ENCODE peak calls at places on chromosomes 11 and 22, in seven cellular contexts. S is BJ, N is astrocyte of the cerebellum, H is lower leg skin, U is body of pancreas, T is neural crest cell, F is HFFc6. G is an unnamed sample.

GRCh38 chr11:2783536-2784082 is 83.8 kb upstream of the KCNQ1OT1 start:
- DNase-seq in S (no peak), N (no peak), H (no peak), U (no peak), T (no peak), F (no peak), G (no peak)

GRCh38 chr11:60871378-60872061 is 4.2 kb downstream of the ZP1 start:
- DNase-seq in S (no peak), N (no peak), H (no peak), U (no peak), T (no peak), F (peak), G (no peak)

GRCh38 chr22:32843300-32843699 is 41.8 kb downstream of the TIMP3 start:
- DNase-seq in S (no peak), N (no peak), H (no peak), U (no peak), T (no peak), F (no peak), G (no peak)

GRCh38 chr11:63816732-63817131 is 3.5 kb downstream of the SPINDOC start:
- DNase-seq in S (no peak), N (no peak), H (no peak), U (no peak), T (no peak), F (no peak), G (no peak)

GRCh38 chr11:103525069-103525468 is 415.8 kb downstream of the DYNC2H1 start:
- DNase-seq in S (peak), N (peak), H (no peak), U (no peak), T (no peak), F (peak), G (no peak)

GRCh38 chr22:21628386-21629261 is 1.2 kb downstream of the YDJC start:
- DNase-seq in S (no peak), N (no peak), H (no peak), U (no peak), T (no peak), F (no peak), G (no peak)

GRCh38 chr11:43419460-43419859 is 60.7 kb downstream of the TTC17 start:
- DNase-seq in S (no peak), N (peak), H (no peak), U (peak), T (peak), F (peak), G (no peak)

GRCh38 chr11:36109850-36110606 is 166.2 kb downstream of the LDLRAD3 start:
- DNase-seq in S (no peak), N (peak), H (no peak), U (no peak), T (no peak), F (no peak), G (no peak)

GRCh38 chr11:131819845-131820244 is 449.4 kb downstream of the NTM start:
- DNase-seq in S (no peak), N (no peak), H (no peak), U (no peak), T (no peak), F (no peak), G (no peak)

GRCh38 chr11:2512431-2513407 is 67.9 kb downstream of the KCNQ1 start:
- DNase-seq in S (no peak), N (no peak), H (no peak), U (peak), T (no peak), F (no peak), G (no peak)

GRCh38 chr11:41018224-41018623 is 441.2 kb downstream of the LRRC4C start:
- DNase-seq in S (no peak), N (no peak), H (no peak), U (no peak), T (no peak), F (no peak), G (no peak)

GRCh38 chr11:120120805-120121335 is 17.0 kb downstream of the TRIM29 start:
- DNase-seq in S (no peak), N (no peak), H (peak), U (no peak), T (no peak), F (no peak), G (no peak)

GRCh38 chr22:43346521-43346929 is 3.4 kb upstream of the SCUBE1 start:
- DNase-seq in S (no peak), N (no peak), H (no peak), U (peak), T (peak), F (no peak), G (no peak)

GRCh38 chr11:63613517-63614135 is 607 bp downstream of the PLAAT3 start:
- DNase-seq in S (no peak), N (no peak), H (no peak), U (peak), T (no peak), F (no peak), G (no peak)

GRCh38 chr11:44852952-44853351 is 97.7 kb downstream of the TP53I11 start:
- DNase-seq in S (no peak), N (no peak), H (no peak), U (no peak), T (no peak), F (no peak), G (no peak)

GRCh38 chr11:79078999-79079398 is 361.8 kb downstream of the TENM4 start:
- DNase-seq in S (no peak), N (no peak), H (no peak), U (peak), T (no peak), F (no peak), G (no peak)

GRCh38 chr22:24115247-24116207 is 65.8 kb upstream of the SUSD2 start:
- DNase-seq in S (no peak), N (no peak), H (no peak), U (no peak), T (no peak), F (no peak), G (no peak)

GRCh38 chr11:128689946-128690745 is 3.7 kb upstream of the FLI1 start:
- DNase-seq in S (no peak), N (no peak), H (no peak), U (no peak), T (no peak), F (no peak), G (no peak)

GRCh38 chr11:128039140-128040021 is 548.0 kb downstream of the ETS1 start:
- DNase-seq in S (peak), N (peak), H (peak), U (peak), T (no peak), F (peak), G (peak)

GRCh38 chr11:134864968-134865305 is 452.9 kb upstream of the B3GAT1 start:
- DNase-seq in S (no peak), N (no peak), H (no peak), U (no peak), T (no peak), F (no peak), G (no peak)

GRCh38 chr22:43375951-43376455 is 32.8 kb upstream of the SCUBE1 start:
- DNase-seq in S (no peak), N (no peak), H (no peak), U (no peak), T (no peak), F (peak), G (no peak)

GRCh38 chr11:97506360-97506759 is 1116.5 kb downstream of the JRKL start:
- DNase-seq in S (no peak), N (no peak), H (no peak), U (no peak), T (no peak), F (no peak), G (no peak)

GRCh38 chr22:27224485-27225364 is 567.3 kb downstream of the MIAT start:
- DNase-seq in S (no peak), N (peak), H (no peak), U (no peak), T (no peak), F (no peak), G (no peak)

GRCh38 chr11:69650832-69651344 is 9.9 kb downstream of the CCND1 start:
- DNase-seq in S (no peak), N (no peak), H (no peak), U (no peak), T (no peak), F (no peak), G (no peak)

GRCh38 chr11:115629456-115630015 is 125.3 kb upstream of the CADM1 start:
- DNase-seq in S (no peak), N (no peak), H (no peak), U (no peak), T (no peak), F (no peak), G (no peak)

GRCh38 chr11:96228472-96228871 is 114.5 kb downstream of the MAML2 start:
- DNase-seq in S (no peak), N (peak), H (peak), U (peak), T (no peak), F (peak), G (no peak)

GRCh38 chr11:62432695-62433094 is 13.9 kb downstream of the SCGB1A1 start:
- DNase-seq in S (no peak), N (no peak), H (no peak), U (peak), T (no peak), F (no peak), G (no peak)

GRCh38 chr22:19754701-19755144 is 5.9 kb upstream of the TBX1 start:
- DNase-seq in S (no peak), N (no peak), H (no peak), U (no peak), T (no peak), F (no peak), G (no peak)

GRCh38 chr22:19753996-19754700 is 6.4 kb upstream of the TBX1 start:
- DNase-seq in S (no peak), N (no peak), H (no peak), U (no peak), T (no peak), F (no peak), G (no peak)

GRCh38 chr22:19755145-19755710 is 5.3 kb upstream of the TBX1 start:
- DNase-seq in S (no peak), N (no peak), H (no peak), U (no peak), T (no peak), F (no peak), G (no peak)

GRCh38 chr22:19751497-19752245 is 8.9 kb upstream of the TBX1 start:
- DNase-seq in S (no peak), N (no peak), H (no peak), U (no peak), T (no peak), F (no peak), G (no peak)

DNA sequence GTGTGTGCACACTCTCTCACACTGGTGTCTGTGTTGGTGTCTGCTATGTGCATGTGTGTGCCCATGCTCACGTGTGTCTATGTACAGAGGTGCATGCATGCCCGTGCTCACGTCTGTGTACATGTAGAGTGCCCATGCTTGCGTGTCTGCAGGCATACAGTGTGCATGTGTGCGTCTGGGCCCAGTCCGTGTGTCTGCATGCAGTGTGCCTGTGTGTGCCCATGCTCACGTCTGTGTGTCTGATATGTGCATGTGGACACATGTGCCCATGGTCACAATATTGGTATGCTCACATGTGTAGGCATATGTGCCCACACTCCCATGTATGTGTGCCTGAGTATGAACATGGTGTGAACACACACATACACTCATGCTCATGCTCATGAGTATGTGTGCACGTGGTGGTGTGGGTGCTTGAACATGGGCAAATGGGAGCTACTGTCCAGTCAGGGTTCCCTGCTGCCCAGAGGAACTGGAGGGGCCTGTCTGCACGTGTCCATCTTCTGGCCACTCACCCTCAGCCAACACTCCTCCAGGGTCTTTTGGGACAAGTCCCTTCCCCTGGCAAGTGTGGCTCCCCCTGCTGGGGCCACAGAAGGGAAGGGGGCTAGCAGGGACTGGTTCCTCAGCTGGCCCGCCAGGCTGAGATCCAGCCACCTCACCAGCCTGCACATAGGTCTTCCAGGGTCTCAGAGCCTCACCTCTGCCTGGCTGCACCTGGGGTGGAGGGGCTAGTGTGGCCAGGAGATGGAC is 7.3 kb upstream of the TBX1 start:
- DNase-seq in S (no peak), N (no peak), H (no peak), U (no peak), T (no peak), F (no peak), G (no peak)
- TF ChIP-seq CTCF in S (peak), N (no peak), H (no peak), U (no peak), T (no peak), F (peak), G (peak)

GRCh38 chr22:31104869-31105268 is 2.5 kb downstream of the SELENOM start:
- DNase-seq in S (no peak), N (no peak), H (no peak), U (no peak), T (peak), F (no peak), G (no peak)
- TF ChIP-seq CTCF in S (peak), N (peak), H (no peak), U (no peak), T (peak), F (no peak), G (peak)

DNA sequence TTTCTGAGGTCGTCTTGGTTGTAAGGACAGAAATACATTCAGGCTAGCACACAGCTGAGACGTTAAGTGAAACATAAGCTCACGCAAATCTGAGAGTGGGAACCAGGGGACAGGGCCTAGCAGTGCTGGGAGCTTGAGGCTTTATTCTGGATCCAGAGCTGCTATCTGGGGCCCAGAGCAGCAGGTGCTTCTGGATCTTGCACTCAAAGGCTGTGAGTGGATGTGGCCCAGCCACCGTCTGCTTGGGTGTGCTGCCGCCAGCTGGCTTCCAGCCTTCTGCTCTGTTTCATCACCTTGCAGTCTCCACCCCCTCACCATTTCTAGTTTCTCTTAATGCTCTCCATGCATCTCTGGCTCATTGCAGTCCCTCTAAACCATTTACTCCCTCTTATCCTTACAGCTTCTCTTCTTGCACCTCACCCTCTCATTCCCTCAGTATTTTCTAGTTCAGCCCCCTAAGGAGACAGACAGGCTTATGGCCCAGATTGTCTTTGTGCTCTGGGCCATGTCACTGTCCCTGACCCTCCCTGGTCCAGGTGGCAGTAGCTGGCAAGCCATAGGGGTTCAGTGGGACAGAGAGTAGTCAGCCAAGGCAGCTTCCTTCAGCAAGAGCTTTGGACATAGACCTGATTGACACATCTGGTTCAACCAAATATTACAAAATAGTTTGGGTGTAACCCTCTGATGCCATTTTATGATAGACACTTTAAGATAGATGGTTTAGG is 53.7 kb downstream of the NCAM1 start:
- DNase-seq in S (no peak), N (no peak), H (no peak), U (peak), T (no peak), F (no peak), G (no peak)
- TF ChIP-seq CTCF in S (no peak), N (no peak), H (no peak), U (no peak), T (no peak), F (no peak), G (no peak)

DNA sequence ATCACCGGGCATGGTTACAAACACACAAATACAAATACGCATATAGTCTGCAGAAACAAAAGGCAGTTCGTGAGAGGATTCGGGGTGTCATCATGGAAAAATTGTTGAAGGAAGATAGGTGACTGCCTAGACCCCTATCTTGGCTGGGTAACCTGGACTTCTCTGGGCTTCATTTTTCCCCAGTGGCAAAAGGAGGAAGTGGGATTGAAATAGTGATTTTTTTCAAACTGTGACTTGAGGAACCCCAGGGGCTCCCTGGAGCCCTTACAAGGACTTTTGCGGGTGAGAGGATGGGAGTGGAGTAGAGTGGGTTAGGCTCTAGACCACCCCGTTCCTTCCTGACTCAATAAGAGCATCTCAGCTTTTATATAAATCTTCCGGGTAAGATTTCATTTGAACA is 1.0 kb upstream of the ELF5 start:
- DNase-seq in S (no peak), N (no peak), H (no peak), U (no peak), T (no peak), F (no peak), G (no peak)
- TF ChIP-seq CTCF in S (no peak), N (peak), H (no peak), U (no peak), T (no peak), F (peak), G (no peak)

GRCh38 chr22:39580795-39581194 is 10.2 kb downstream of the CACNA1I start:
- DNase-seq in S (no peak), N (no peak), H (no peak), U (no peak), T (no peak), F (no peak), G (no peak)
- TF ChIP-seq CTCF in S (no peak), N (no peak), H (no peak), U (no peak), T (no peak), F (no peak), G (no peak)

DNA sequence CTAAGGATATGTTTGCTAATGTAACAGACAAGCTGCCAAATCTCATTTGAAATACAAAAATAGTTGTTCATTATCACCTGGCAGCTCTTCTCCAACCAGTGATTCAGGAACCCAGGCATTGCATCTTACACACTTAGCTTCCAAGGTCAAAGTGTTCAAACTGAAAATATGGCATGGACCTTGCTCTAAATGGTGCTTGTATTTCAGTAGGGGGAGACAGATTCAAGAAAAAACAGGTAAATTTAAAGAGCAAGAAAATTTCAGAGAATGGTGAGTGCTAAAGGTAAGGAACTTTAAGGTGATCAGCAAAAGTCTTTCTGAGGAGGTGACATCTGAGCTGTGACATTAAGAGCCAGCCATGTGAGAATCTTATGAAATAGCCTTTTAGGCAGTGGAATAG is 82.8 kb upstream of the E2F8 start:
- DNase-seq in S (no peak), N (no peak), H (no peak), U (no peak), T (no peak), F (no peak), G (no peak)
- TF ChIP-seq CTCF in S (peak), N (peak), H (no peak), U (no peak), T (no peak), F (peak), G (peak)

GRCh38 chr11:9990221-9990973 is 303.6 kb downstream of the SBF2 start:
- DNase-seq in S (no peak), N (no peak), H (no peak), U (no peak), T (no peak), F (peak), G (no peak)
- TF ChIP-seq CTCF in S (peak), N (peak), H (no peak), U (no peak), T (no peak), F (peak), G (peak)

DNA sequence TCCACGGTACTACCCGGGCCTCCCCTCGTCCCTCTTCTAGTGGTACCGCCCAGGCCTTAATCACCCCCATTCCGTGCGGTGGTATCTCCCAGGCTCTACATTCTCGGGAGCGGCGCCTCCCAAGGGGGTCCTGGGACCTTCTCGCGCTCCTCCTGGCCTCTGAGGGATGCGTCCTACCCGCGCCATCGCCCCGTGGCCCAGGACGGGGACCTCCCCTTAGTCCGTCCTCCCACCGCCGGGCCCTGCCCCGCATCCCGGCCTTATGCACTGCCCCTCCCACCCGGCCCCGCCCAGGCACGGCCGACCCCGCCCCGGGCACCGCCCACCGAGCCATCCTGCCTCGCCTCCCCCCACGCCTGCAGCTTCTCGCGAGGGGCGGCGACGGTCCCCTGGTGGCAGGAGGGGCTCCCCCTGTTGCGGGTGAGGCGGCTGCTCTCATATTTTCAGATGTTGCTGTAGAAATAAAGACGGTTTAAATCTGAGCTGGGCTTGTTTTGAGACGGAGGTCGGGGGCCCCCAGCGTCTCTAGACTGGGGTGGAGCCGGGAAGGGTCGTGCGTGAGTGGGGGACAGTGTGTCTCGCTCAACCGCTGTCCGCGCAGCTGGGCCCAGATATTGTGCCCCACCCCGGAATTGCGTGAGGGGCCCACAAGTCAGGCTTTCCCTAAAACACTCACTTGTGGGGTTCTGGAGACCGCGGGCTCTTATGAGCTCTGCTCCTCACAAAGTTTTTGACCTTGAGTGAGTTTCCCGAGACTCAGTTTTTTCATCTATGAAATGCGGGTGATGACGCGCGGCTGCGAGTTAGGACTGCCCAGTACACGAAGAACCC is 845 bp upstream of the RAB1B start:
- DNase-seq in S (no peak), N (peak), H (peak), U (peak), T (peak), F (peak), G (peak)
- TF ChIP-seq CTCF in S (peak), N (peak), H (no peak), U (no peak), T (peak), F (peak), G (no peak)

GRCh38 chr11:133191931-133192330 is 340.4 kb downstream of the OPCML start:
- DNase-seq in S (no peak), N (no peak), H (no peak), U (no peak), T (no peak), F (no peak), G (no peak)
- TF ChIP-seq CTCF in S (no peak), N (no peak), H (no peak), U (no peak), T (no peak), F (no peak), G (no peak)

G was measured in AG09319.